ENCODE peak calls at places on chromosome 3, in five cellular contexts. Q, W, P, N and J are unnamed samples.

GRCh38 chr3:61560452-61561373 is 658 bp upstream of the PTPRG start:
- ATAC-seq in Q (no peak), W (peak), P (peak), N (peak), J (peak)

GRCh38 chr3:117036259-117036799 is 326.8 kb downstream of the TUSC7 start:
- ATAC-seq in Q (no peak), W (peak), P (peak), N (peak), J (no peak)

GRCh38 chr3:18585019-18585968 is 160.2 kb upstream of the SATB1 start:
- ATAC-seq in Q (no peak), W (no peak), P (peak), N (no peak), J (no peak)

GRCh38 chr3:45985532-45986302 is 9.9 kb downstream of the FYCO1 start:
- ATAC-seq in Q (no peak), W (peak), P (no peak), N (no peak), J (no peak)

GRCh38 chr3:45607790-45608189 is 13.2 kb downstream of the LIMD1 start:
- ATAC-seq in Q (no peak), W (peak), P (no peak), N (no peak), J (no peak)

GRCh38 chr3:106097817-106098410 is 229.1 kb upstream of the CBLB start:
- ATAC-seq in Q (no peak), W (no peak), P (no peak), N (no peak), J (no peak)

GRCh38 chr3:86856711-86857110 is 134.2 kb downstream of the VGLL3 start:
- ATAC-seq in Q (no peak), W (no peak), P (no peak), N (no peak), J (no peak)

GRCh38 chr3:138687236-138687635 is 78.7 kb downstream of the FAIM start:
- ATAC-seq in Q (no peak), W (no peak), P (no peak), N (no peak), J (no peak)

GRCh38 chr3:59573911-59574310 is 524.1 kb upstream of the CFAP20DC start:
- ATAC-seq in Q (no peak), W (peak), P (no peak), N (no peak), J (no peak)

GRCh38 chr3:72625616-72626337 is 222.5 kb downstream of the SHQ1 start:
- ATAC-seq in Q (no peak), W (no peak), P (no peak), N (no peak), J (peak)

GRCh38 chr3:143120716-143121239 is 1.2 kb downstream of the CHST2 start:
- ATAC-seq in Q (peak), W (peak), P (peak), N (peak), J (peak)

GRCh38 chr3:53109822-53110771 is 20.1 kb downstream of the RFT1 start:
- ATAC-seq in Q (peak), W (peak), P (peak), N (peak), J (peak)

GRCh38 chr3:129304553-129305222 is 26.0 kb downstream of the HMCES start:
- ATAC-seq in Q (no peak), W (no peak), P (no peak), N (no peak), J (no peak)

GRCh38 chr3:29412117-29412516 is 131.2 kb downstream of the RBMS3 start:
- ATAC-seq in Q (no peak), W (no peak), P (no peak), N (no peak), J (no peak)

GRCh38 chr3:127218457-127218922 is 25.6 kb downstream of the PRR23E start:
- ATAC-seq in Q (no peak), W (no peak), P (no peak), N (no peak), J (no peak)

GRCh38 chr3:10627884-10628572 is 122.6 kb upstream of the ATP2B2 start:
- ATAC-seq in Q (no peak), W (no peak), P (no peak), N (peak), J (no peak)

GRCh38 chr3:134846943-134847342 is 51.9 kb downstream of the EPHB1 start:
- ATAC-seq in Q (no peak), W (peak), P (peak), N (peak), J (peak)

GRCh38 chr3:150237490-150237889 is 170.6 kb upstream of the TSC22D2 start:
- ATAC-seq in Q (no peak), W (peak), P (no peak), N (no peak), J (peak)

GRCh38 chr3:44464509-44464908 is 13.0 kb downstream of the ZNF445 start:
- ATAC-seq in Q (no peak), W (no peak), P (no peak), N (no peak), J (no peak)

GRCh38 chr3:36362973-36363372 is 17.3 kb upstream of the STAC start:
- ATAC-seq in Q (no peak), W (no peak), P (no peak), N (peak), J (peak)

GRCh38 chr3:193894121-193894863 is 241.7 kb upstream of the HES1 start:
- ATAC-seq in Q (no peak), W (no peak), P (peak), N (peak), J (peak)

GRCh38 chr3:94937980-94938379 is 875.1 kb downstream of the NSUN3 start:
- ATAC-seq in Q (no peak), W (no peak), P (no peak), N (no peak), J (no peak)